ENCODE peak calls at places on chromosomes 11 and 22, in nine cellular contexts. One of them, this sample, is unnamed.

GRCh38 chr11:102891736-102892135 is 17.0 kb upstream of the MMP12 start:
- DNase-seq in EH: peak
- DNase-seq in stimulated activated CD4-positive, alpha-beta T cell treated with anti-CD3 and anti-CD28 coated beads, Interleukin-12 subunit alpha, Interleukin-12 subunit beta, amount 100 ng/mL, for 4 hours: no peak
- DNase-seq in upper lobe of right lung: no peak
- DNase-seq in A172: no peak
- DNase-seq in GM19239: no peak
- DNase-seq in NCI-H1417: no peak
- DNase-seq in T-helper 1 cell: no peak
- DNase-seq in tibial artery: no peak
- DNase-seq in this sample: no peak

GRCh38 chr11:33064033-33064825 is 24.9 kb downstream of the TCP11L1 start:
- DNase-seq in EH: no peak
- DNase-seq in A172: no peak
- DNase-seq in T-helper 1 cell: no peak
- DNase-seq in upper lobe of right lung: no peak
- DNase-seq in stimulated activated CD4-positive, alpha-beta T cell treated with anti-CD3 and anti-CD28 coated beads, Interleukin-12 subunit alpha, Interleukin-12 subunit beta, amount 100 ng/mL, for 4 hours: no peak
- DNase-seq in GM19239: no peak
- DNase-seq in NCI-H1417: no peak
- DNase-seq in tibial artery: peak
- DNase-seq in this sample: no peak

GRCh38 chr11:114291847-114292680 is 4.1 kb upstream of the NNMT start:
- DNase-seq in stimulated activated CD4-positive, alpha-beta T cell treated with anti-CD3 and anti-CD28 coated beads, Interleukin-12 subunit alpha, Interleukin-12 subunit beta, amount 100 ng/mL, for 4 hours: no peak
- DNase-seq in A172: peak
- DNase-seq in upper lobe of right lung: no peak
- DNase-seq in GM19239: no peak
- DNase-seq in T-helper 1 cell: no peak
- DNase-seq in NCI-H1417: no peak
- DNase-seq in EH: peak
- DNase-seq in tibial artery: no peak
- DNase-seq in this sample: no peak

GRCh38 chr11:32892355-32893090 is at the start of gene QSER1:
- DNase-seq in GM19239: peak
- DNase-seq in T-helper 1 cell: peak
- DNase-seq in tibial artery: peak
- DNase-seq in EH: peak
- DNase-seq in upper lobe of right lung: peak
- DNase-seq in NCI-H1417: peak
- DNase-seq in A172: peak
- DNase-seq in stimulated activated CD4-positive, alpha-beta T cell treated with anti-CD3 and anti-CD28 coated beads, Interleukin-12 subunit alpha, Interleukin-12 subunit beta, amount 100 ng/mL, for 4 hours: peak
- DNase-seq in this sample: peak

GRCh38 chr11:93704237-93704636 is 37.1 kb downstream of the TAF1D start:
- DNase-seq in NCI-H1417: no peak
- DNase-seq in A172: no peak
- DNase-seq in stimulated activated CD4-positive, alpha-beta T cell treated with anti-CD3 and anti-CD28 coated beads, Interleukin-12 subunit alpha, Interleukin-12 subunit beta, amount 100 ng/mL, for 4 hours: no peak
- DNase-seq in T-helper 1 cell: no peak
- DNase-seq in tibial artery: no peak
- DNase-seq in GM19239: no peak
- DNase-seq in EH: no peak
- DNase-seq in upper lobe of right lung: no peak
- DNase-seq in this sample: no peak

GRCh38 chr11:33770236-33770635 is 4.1 kb downstream of the FBXO3 start:
- DNase-seq in stimulated activated CD4-positive, alpha-beta T cell treated with anti-CD3 and anti-CD28 coated beads, Interleukin-12 subunit alpha, Interleukin-12 subunit beta, amount 100 ng/mL, for 4 hours: no peak
- DNase-seq in NCI-H1417: no peak
- DNase-seq in GM19239: no peak
- DNase-seq in upper lobe of right lung: no peak
- DNase-seq in A172: no peak
- DNase-seq in tibial artery: no peak
- DNase-seq in EH: no peak
- DNase-seq in T-helper 1 cell: no peak
- DNase-seq in this sample: no peak

GRCh38 chr11:12803086-12803826 is 129.0 kb downstream of the TEAD1 start:
- DNase-seq in EH: peak
- DNase-seq in GM19239: no peak
- DNase-seq in stimulated activated CD4-positive, alpha-beta T cell treated with anti-CD3 and anti-CD28 coated beads, Interleukin-12 subunit alpha, Interleukin-12 subunit beta, amount 100 ng/mL, for 4 hours: no peak
- DNase-seq in A172: peak
- DNase-seq in NCI-H1417: no peak
- DNase-seq in T-helper 1 cell: no peak
- DNase-seq in upper lobe of right lung: no peak
- DNase-seq in tibial artery: no peak
- DNase-seq in this sample: no peak

GRCh38 chr11:73312806-73313403 is 4.8 kb downstream of the ARHGEF17 start:
- DNase-seq in upper lobe of right lung: no peak
- DNase-seq in NCI-H1417: no peak
- DNase-seq in tibial artery: peak
- DNase-seq in A172: no peak
- DNase-seq in EH: peak
- DNase-seq in GM19239: no peak
- DNase-seq in T-helper 1 cell: no peak
- DNase-seq in stimulated activated CD4-positive, alpha-beta T cell treated with anti-CD3 and anti-CD28 coated beads, Interleukin-12 subunit alpha, Interleukin-12 subunit beta, amount 100 ng/mL, for 4 hours: no peak
- DNase-seq in this sample: no peak

GRCh38 chr11:111663820-111664219 is 61.6 kb downstream of the SIK2 start:
- DNase-seq in tibial artery: peak
- DNase-seq in upper lobe of right lung: no peak
- DNase-seq in EH: peak
- DNase-seq in A172: no peak
- DNase-seq in T-helper 1 cell: no peak
- DNase-seq in GM19239: no peak
- DNase-seq in stimulated activated CD4-positive, alpha-beta T cell treated with anti-CD3 and anti-CD28 coated beads, Interleukin-12 subunit alpha, Interleukin-12 subunit beta, amount 100 ng/mL, for 4 hours: no peak
- DNase-seq in NCI-H1417: no peak
- DNase-seq in this sample: no peak

GRCh38 chr22:25110846-25111578 is 88.6 kb upstream of the CRYBB3 start:
- DNase-seq in upper lobe of right lung: peak
- DNase-seq in stimulated activated CD4-positive, alpha-beta T cell treated with anti-CD3 and anti-CD28 coated beads, Interleukin-12 subunit alpha, Interleukin-12 subunit beta, amount 100 ng/mL, for 4 hours: peak
- DNase-seq in NCI-H1417: peak
- DNase-seq in GM19239: peak
- DNase-seq in tibial artery: peak
- DNase-seq in T-helper 1 cell: peak
- DNase-seq in A172: peak
- DNase-seq in EH: peak
- DNase-seq in this sample: no peak

GRCh38 chr11:35717043-35717442 is 54.5 kb downstream of the TRIM44 start:
- DNase-seq in A172: no peak
- DNase-seq in T-helper 1 cell: no peak
- DNase-seq in NCI-H1417: no peak
- DNase-seq in stimulated activated CD4-positive, alpha-beta T cell treated with anti-CD3 and anti-CD28 coated beads, Interleukin-12 subunit alpha, Interleukin-12 subunit beta, amount 100 ng/mL, for 4 hours: no peak
- DNase-seq in tibial artery: no peak
- DNase-seq in GM19239: no peak
- DNase-seq in upper lobe of right lung: no peak
- DNase-seq in EH: no peak
- DNase-seq in this sample: no peak

GRCh38 chr22:32557424-32557823 is 82.8 kb downstream of the FBXO7 start:
- DNase-seq in GM19239: no peak
- DNase-seq in NCI-H1417: no peak
- DNase-seq in A172: peak
- DNase-seq in stimulated activated CD4-positive, alpha-beta T cell treated with anti-CD3 and anti-CD28 coated beads, Interleukin-12 subunit alpha, Interleukin-12 subunit beta, amount 100 ng/mL, for 4 hours: no peak
- DNase-seq in upper lobe of right lung: no peak
- DNase-seq in T-helper 1 cell: no peak
- DNase-seq in EH: peak
- DNase-seq in tibial artery: no peak
- DNase-seq in this sample: no peak

GRCh38 chr11:130449996-130450419 is 1.6 kb downstream of the ADAMTS15 start:
- DNase-seq in upper lobe of right lung: peak
- DNase-seq in stimulated activated CD4-positive, alpha-beta T cell treated with anti-CD3 and anti-CD28 coated beads, Interleukin-12 subunit alpha, Interleukin-12 subunit beta, amount 100 ng/mL, for 4 hours: no peak
- DNase-seq in EH: peak
- DNase-seq in T-helper 1 cell: no peak
- DNase-seq in NCI-H1417: no peak
- DNase-seq in A172: no peak
- DNase-seq in GM19239: no peak
- DNase-seq in tibial artery: peak
- DNase-seq in this sample: no peak

GRCh38 chr22:19178659-19179471 is at the start of gene SLC25A1:
- DNase-seq in GM19239: peak
- DNase-seq in T-helper 1 cell: peak
- DNase-seq in NCI-H1417: peak
- DNase-seq in upper lobe of right lung: peak
- DNase-seq in A172: peak
- DNase-seq in tibial artery: peak
- DNase-seq in stimulated activated CD4-positive, alpha-beta T cell treated with anti-CD3 and anti-CD28 coated beads, Interleukin-12 subunit alpha, Interleukin-12 subunit beta, amount 100 ng/mL, for 4 hours: peak
- DNase-seq in EH: peak
- DNase-seq in this sample: peak

GRCh38 chr11:61697093-61697492 is 16.9 kb downstream of the DAGLA start:
- DNase-seq in GM19239: no peak
- DNase-seq in upper lobe of right lung: peak
- DNase-seq in tibial artery: no peak
- DNase-seq in EH: peak
- DNase-seq in T-helper 1 cell: no peak
- DNase-seq in NCI-H1417: no peak
- DNase-seq in stimulated activated CD4-positive, alpha-beta T cell treated with anti-CD3 and anti-CD28 coated beads, Interleukin-12 subunit alpha, Interleukin-12 subunit beta, amount 100 ng/mL, for 4 hours: no peak
- DNase-seq in A172: peak
- DNase-seq in this sample: no peak

GRCh38 chr11:86802146-86802545 is 1.8 kb downstream of the PRSS23 start:
- DNase-seq in T-helper 1 cell: no peak
- DNase-seq in EH: no peak
- DNase-seq in stimulated activated CD4-positive, alpha-beta T cell treated with anti-CD3 and anti-CD28 coated beads, Interleukin-12 subunit alpha, Interleukin-12 subunit beta, amount 100 ng/mL, for 4 hours: no peak
- DNase-seq in GM19239: no peak
- DNase-seq in NCI-H1417: no peak
- DNase-seq in tibial artery: no peak
- DNase-seq in upper lobe of right lung: no peak
- DNase-seq in A172: no peak
- DNase-seq in this sample: no peak

GRCh38 chr11:60457576-60457975 is 1.9 kb downstream of the MS4A1 start:
- DNase-seq in NCI-H1417: no peak
- DNase-seq in T-helper 1 cell: no peak
- DNase-seq in tibial artery: no peak
- DNase-seq in EH: no peak
- DNase-seq in GM19239: no peak
- DNase-seq in upper lobe of right lung: no peak
- DNase-seq in A172: no peak
- DNase-seq in stimulated activated CD4-positive, alpha-beta T cell treated with anti-CD3 and anti-CD28 coated beads, Interleukin-12 subunit alpha, Interleukin-12 subunit beta, amount 100 ng/mL, for 4 hours: no peak
- DNase-seq in this sample: no peak

GRCh38 chr22:45996241-45997076 is 19.5 kb upstream of the WNT7B start:
- DNase-seq in A172: peak
- DNase-seq in NCI-H1417: no peak
- DNase-seq in GM19239: no peak
- DNase-seq in stimulated activated CD4-positive, alpha-beta T cell treated with anti-CD3 and anti-CD28 coated beads, Interleukin-12 subunit alpha, Interleukin-12 subunit beta, amount 100 ng/mL, for 4 hours: no peak
- DNase-seq in tibial artery: peak
- DNase-seq in T-helper 1 cell: no peak
- DNase-seq in upper lobe of right lung: peak
- DNase-seq in EH: peak
- DNase-seq in this sample: no peak

GRCh38 chr11:57249384-57250319 is 12.6 kb upstream of the APLNR start:
- DNase-seq in EH: peak
- DNase-seq in T-helper 1 cell: peak
- DNase-seq in upper lobe of right lung: peak
- DNase-seq in GM19239: no peak
- DNase-seq in stimulated activated CD4-positive, alpha-beta T cell treated with anti-CD3 and anti-CD28 coated beads, Interleukin-12 subunit alpha, Interleukin-12 subunit beta, amount 100 ng/mL, for 4 hours: peak
- DNase-seq in tibial artery: peak
- DNase-seq in A172: peak
- DNase-seq in NCI-H1417: peak
- DNase-seq in this sample: no peak

GRCh38 chr11:45095691-45096010 is 50.8 kb upstream of the PRDM11 start:
- DNase-seq in NCI-H1417: no peak
- DNase-seq in stimulated activated CD4-positive, alpha-beta T cell treated with anti-CD3 and anti-CD28 coated beads, Interleukin-12 subunit alpha, Interleukin-12 subunit beta, amount 100 ng/mL, for 4 hours: no peak
- DNase-seq in A172: no peak
- DNase-seq in EH: no peak
- DNase-seq in upper lobe of right lung: no peak
- DNase-seq in tibial artery: no peak
- DNase-seq in GM19239: no peak
- DNase-seq in T-helper 1 cell: no peak
- DNase-seq in this sample: no peak

GRCh38 chr11:57511741-57512430 is 3.6 kb downstream of the SLC43A1 start:
- DNase-seq in tibial artery: no peak
- DNase-seq in A172: no peak
- DNase-seq in EH: no peak
- DNase-seq in NCI-H1417: no peak
- DNase-seq in upper lobe of right lung: no peak
- DNase-seq in T-helper 1 cell: no peak
- DNase-seq in stimulated activated CD4-positive, alpha-beta T cell treated with anti-CD3 and anti-CD28 coated beads, Interleukin-12 subunit alpha, Interleukin-12 subunit beta, amount 100 ng/mL, for 4 hours: no peak
- DNase-seq in GM19239: no peak
- DNase-seq in this sample: no peak

GRCh38 chr11:13229675-13230359 is 47.8 kb upstream of the BMAL1 start:
- DNase-seq in NCI-H1417: no peak
- DNase-seq in T-helper 1 cell: no peak
- DNase-seq in EH: peak
- DNase-seq in upper lobe of right lung: no peak
- DNase-seq in tibial artery: peak
- DNase-seq in stimulated activated CD4-positive, alpha-beta T cell treated with anti-CD3 and anti-CD28 coated beads, Interleukin-12 subunit alpha, Interleukin-12 subunit beta, amount 100 ng/mL, for 4 hours: no peak
- DNase-seq in GM19239: no peak
- DNase-seq in A172: no peak
- DNase-seq in this sample: no peak